ENCODE peak calls at places on chromosome 12, in ten cellular contexts. One of them, this sample, is unnamed.

GRCh38 chr12:111448266-111448830 is 42.6 kb downstream of the SH2B3 start:
- DNase-seq in lower lobe of right lung: no peak
- DNase-seq in adrenal gland: peak; percentile 20
- DNase-seq in brain microvascular endothelial cell: no peak
- DNase-seq in CD4-positive, alpha-beta T cell: no peak
- DNase-seq in neural progenitor cell: no peak
- DNase-seq in RWPE1: no peak
- DNase-seq in keratinocyte: no peak
- DNase-seq in cardiac muscle cell: no peak
- DNase-seq in hepatocyte: no peak
- DNase-seq in this sample: peak; percentile 14

GRCh38 chr12:46562625-46563228 is 190.2 kb upstream of the SLC38A2 start:
- DNase-seq in neural progenitor cell: no peak
- DNase-seq in keratinocyte: no peak
- DNase-seq in CD4-positive, alpha-beta T cell: no peak
- DNase-seq in RWPE1: no peak
- DNase-seq in lower lobe of right lung: no peak
- DNase-seq in hepatocyte: no peak
- DNase-seq in brain microvascular endothelial cell: peak; percentile 83
- DNase-seq in cardiac muscle cell: no peak
- DNase-seq in adrenal gland: peak; percentile 33
- DNase-seq in this sample: no peak

GRCh38 chr12:30847259-30847658 is 79.3 kb upstream of the TSPAN11 start:
- DNase-seq in hepatocyte: peak; percentile 77
- DNase-seq in lower lobe of right lung: no peak
- DNase-seq in RWPE1: no peak
- DNase-seq in neural progenitor cell: peak; percentile 83
- DNase-seq in adrenal gland: no peak
- DNase-seq in keratinocyte: peak; percentile 70
- DNase-seq in CD4-positive, alpha-beta T cell: no peak
- DNase-seq in cardiac muscle cell: peak; percentile 58
- DNase-seq in brain microvascular endothelial cell: peak; percentile 70
- DNase-seq in this sample: no peak

GRCh38 chr12:130706885-130707570 is 9.1 kb downstream of the RIMBP2 start:
- DNase-seq in brain microvascular endothelial cell: no peak
- DNase-seq in adrenal gland: no peak
- DNase-seq in lower lobe of right lung: no peak
- DNase-seq in RWPE1: no peak
- DNase-seq in cardiac muscle cell: no peak
- DNase-seq in hepatocyte: no peak
- DNase-seq in CD4-positive, alpha-beta T cell: no peak
- DNase-seq in neural progenitor cell: no peak
- DNase-seq in keratinocyte: no peak
- DNase-seq in this sample: no peak

GRCh38 chr12:16323010-16323409 is 24.4 kb upstream of the MGST1 start:
- DNase-seq in RWPE1: no peak
- DNase-seq in CD4-positive, alpha-beta T cell: no peak
- DNase-seq in cardiac muscle cell: no peak
- DNase-seq in brain microvascular endothelial cell: peak; percentile 31
- DNase-seq in lower lobe of right lung: no peak
- DNase-seq in keratinocyte: no peak
- DNase-seq in hepatocyte: no peak
- DNase-seq in adrenal gland: no peak
- DNase-seq in neural progenitor cell: no peak
- DNase-seq in this sample: no peak

GRCh38 chr12:1108276-1108675 is 117.3 kb downstream of the ERC1 start:
- DNase-seq in CD4-positive, alpha-beta T cell: no peak
- DNase-seq in cardiac muscle cell: no peak
- DNase-seq in brain microvascular endothelial cell: no peak
- DNase-seq in lower lobe of right lung: no peak
- DNase-seq in keratinocyte: no peak
- DNase-seq in neural progenitor cell: no peak
- DNase-seq in RWPE1: no peak
- DNase-seq in adrenal gland: no peak
- DNase-seq in hepatocyte: no peak
- DNase-seq in this sample: no peak

GRCh38 chr12:72270246-72270645 is 1.9 kb upstream of the TRHDE start:
- DNase-seq in neural progenitor cell: no peak
- DNase-seq in lower lobe of right lung: no peak
- DNase-seq in hepatocyte: no peak
- DNase-seq in brain microvascular endothelial cell: no peak
- DNase-seq in RWPE1: no peak
- DNase-seq in cardiac muscle cell: no peak
- DNase-seq in CD4-positive, alpha-beta T cell: no peak
- DNase-seq in keratinocyte: no peak
- DNase-seq in adrenal gland: no peak
- DNase-seq in this sample: no peak

GRCh38 chr12:42213023-42213422 is 25.0 kb downstream of the YAF2 start:
- DNase-seq in brain microvascular endothelial cell: peak; percentile 6
- DNase-seq in RWPE1: peak; percentile 47
- DNase-seq in neural progenitor cell: no peak
- DNase-seq in keratinocyte: peak; percentile 30
- DNase-seq in lower lobe of right lung: no peak
- DNase-seq in cardiac muscle cell: peak; percentile 63
- DNase-seq in hepatocyte: peak; percentile 38
- DNase-seq in CD4-positive, alpha-beta T cell: no peak
- DNase-seq in adrenal gland: no peak
- DNase-seq in this sample: no peak

DNA sequence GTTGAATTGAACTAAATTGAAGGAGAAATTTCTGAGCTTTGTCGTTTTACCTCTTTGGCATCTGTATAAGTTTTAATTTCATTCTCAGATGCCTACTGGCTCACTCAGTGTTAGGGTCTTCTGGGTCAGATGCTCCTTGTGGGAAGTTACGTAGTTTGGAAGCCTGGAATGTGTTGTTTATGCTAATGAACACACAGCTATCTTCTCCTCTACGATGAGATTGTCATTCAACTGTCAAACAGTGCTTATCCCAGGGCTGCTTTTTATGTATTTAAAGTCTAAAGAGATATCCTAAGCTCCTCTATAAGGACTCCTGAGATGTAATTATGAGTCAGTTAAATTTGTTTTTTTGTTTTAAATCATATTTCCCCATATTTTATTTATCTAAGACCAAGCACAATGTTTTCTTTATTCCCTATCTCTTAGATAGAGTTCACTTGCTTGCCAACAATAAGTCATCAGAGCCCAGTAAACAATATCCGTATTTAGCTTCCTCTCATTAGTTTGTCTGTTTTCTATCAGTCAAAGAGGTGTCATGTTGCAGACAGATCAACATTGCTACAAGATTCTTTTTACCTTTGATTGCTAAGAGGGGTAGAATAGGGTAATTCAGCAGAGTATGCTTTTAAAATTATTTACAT is 368.0 kb upstream of the PDE3A start:
- DNase-seq in lower lobe of right lung: no peak
- DNase-seq in brain microvascular endothelial cell: no peak
- DNase-seq in cardiac muscle cell: no peak
- DNase-seq in keratinocyte: no peak
- DNase-seq in CD4-positive, alpha-beta T cell: no peak
- DNase-seq in RWPE1: no peak
- DNase-seq in neural progenitor cell: no peak
- DNase-seq in adrenal gland: no peak
- DNase-seq in hepatocyte: no peak
- DNase-seq in this sample: no peak
- H3K27ac ChIP-seq in lower lobe of right lung: no peak overlapping the region
- H3K27ac ChIP-seq in brain microvascular endothelial cell: no peak overlapping the region
- H3K27ac ChIP-seq in cardiac muscle cell: no peak overlapping the region
- H3K27ac ChIP-seq in keratinocyte: no peak overlapping the region
- H3K27ac ChIP-seq in CD4-positive, alpha-beta T cell: no peak overlapping the region
- H3K27ac ChIP-seq in RWPE1: no peak overlapping the region
- H3K27ac ChIP-seq in neural progenitor cell: no peak overlapping the region
- H3K27ac ChIP-seq in adrenal gland: no peak overlapping the region
- H3K27ac ChIP-seq in hepatocyte: peak overlapping the region; percentile 76
- H3K27ac ChIP-seq in this sample: no peak overlapping the region

GRCh38 chr12:115470526-115470925 is 786.6 kb upstream of the TBX3 start:
- DNase-seq in RWPE1: no peak
- DNase-seq in CD4-positive, alpha-beta T cell: no peak
- DNase-seq in cardiac muscle cell: no peak
- DNase-seq in keratinocyte: no peak
- DNase-seq in adrenal gland: no peak
- DNase-seq in hepatocyte: peak; percentile 72
- DNase-seq in brain microvascular endothelial cell: no peak
- DNase-seq in lower lobe of right lung: no peak
- DNase-seq in neural progenitor cell: no peak
- DNase-seq in this sample: no peak

GRCh38 chr12:115470977-115471376 is 787.0 kb upstream of the TBX3 start:
- DNase-seq in brain microvascular endothelial cell: no peak
- DNase-seq in RWPE1: no peak
- DNase-seq in adrenal gland: no peak
- DNase-seq in CD4-positive, alpha-beta T cell: no peak
- DNase-seq in hepatocyte: no peak
- DNase-seq in neural progenitor cell: no peak
- DNase-seq in cardiac muscle cell: no peak
- DNase-seq in keratinocyte: no peak
- DNase-seq in lower lobe of right lung: no peak
- DNase-seq in this sample: no peak

GRCh38 chr12:115466076-115466475 is 782.1 kb upstream of the TBX3 start:
- DNase-seq in lower lobe of right lung: no peak
- DNase-seq in CD4-positive, alpha-beta T cell: no peak
- DNase-seq in brain microvascular endothelial cell: no peak
- DNase-seq in hepatocyte: no peak
- DNase-seq in adrenal gland: no peak
- DNase-seq in RWPE1: no peak
- DNase-seq in keratinocyte: no peak
- DNase-seq in cardiac muscle cell: no peak
- DNase-seq in neural progenitor cell: no peak
- DNase-seq in this sample: no peak

GRCh38 chr12:115467531-115467930 is 783.6 kb upstream of the TBX3 start:
- DNase-seq in adrenal gland: no peak
- DNase-seq in CD4-positive, alpha-beta T cell: no peak
- DNase-seq in lower lobe of right lung: no peak
- DNase-seq in brain microvascular endothelial cell: no peak
- DNase-seq in neural progenitor cell: no peak
- DNase-seq in keratinocyte: no peak
- DNase-seq in hepatocyte: no peak
- DNase-seq in cardiac muscle cell: no peak
- DNase-seq in RWPE1: no peak
- DNase-seq in this sample: no peak

DNA sequence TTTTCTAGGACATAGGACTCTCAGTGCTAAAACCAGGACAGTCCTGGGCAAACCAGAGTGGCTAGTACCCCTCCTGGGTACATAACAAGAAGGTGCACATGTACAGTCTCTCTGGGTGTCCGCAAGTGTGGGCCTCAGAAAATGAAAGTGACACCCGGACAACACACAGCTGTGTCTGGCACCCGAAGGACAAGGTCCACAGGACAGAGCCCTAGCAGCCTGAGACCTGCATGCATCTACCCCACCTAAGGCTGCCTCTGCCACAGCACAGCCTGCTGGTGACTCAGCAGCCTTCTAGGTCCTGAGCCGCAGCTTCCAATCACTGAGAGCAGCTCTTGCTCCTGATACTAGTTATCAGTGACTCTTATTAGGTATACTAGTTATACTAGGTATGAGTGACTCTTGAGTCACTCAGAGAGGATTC is 784.1 kb upstream of the TBX3 start:
- DNase-seq in lower lobe of right lung: no peak
- DNase-seq in cardiac muscle cell: no peak
- DNase-seq in CD4-positive, alpha-beta T cell: no peak
- DNase-seq in neural progenitor cell: no peak
- DNase-seq in brain microvascular endothelial cell: peak; percentile 11
- DNase-seq in keratinocyte: no peak
- DNase-seq in hepatocyte: peak; percentile 87
- DNase-seq in adrenal gland: peak; percentile 40
- DNase-seq in RWPE1: no peak
- DNase-seq in this sample: no peak
- TF ChIP-seq CTCF in lower lobe of right lung: no peak
- TF ChIP-seq CTCF in cardiac muscle cell: peak; percentile 29
- TF ChIP-seq CTCF in CD4-positive, alpha-beta T cell: no peak
- TF ChIP-seq CTCF in neural progenitor cell: peak; percentile 19
- TF ChIP-seq CTCF in brain microvascular endothelial cell: peak; percentile 60
- TF ChIP-seq CTCF in keratinocyte: peak; percentile 66
- TF ChIP-seq CTCF in hepatocyte: peak; percentile 46
- TF ChIP-seq CTCF in adrenal gland: peak; percentile 35
- TF ChIP-seq CTCF in RWPE1: no peak
- TF ChIP-seq CTCF in this sample: no peak

GRCh38 chr12:32534698-32535097 is 135.3 kb downstream of the FGD4 start:
- DNase-seq in cardiac muscle cell: no peak
- DNase-seq in brain microvascular endothelial cell: no peak
- DNase-seq in RWPE1: no peak
- DNase-seq in neural progenitor cell: no peak
- DNase-seq in lower lobe of right lung: no peak
- DNase-seq in adrenal gland: no peak
- DNase-seq in CD4-positive, alpha-beta T cell: no peak
- DNase-seq in keratinocyte: no peak
- DNase-seq in hepatocyte: no peak
- DNase-seq in this sample: no peak

GRCh38 chr12:32532415-32532814 is 133.1 kb downstream of the FGD4 start:
- DNase-seq in keratinocyte: no peak
- DNase-seq in lower lobe of right lung: no peak
- DNase-seq in brain microvascular endothelial cell: no peak
- DNase-seq in neural progenitor cell: no peak
- DNase-seq in hepatocyte: no peak
- DNase-seq in RWPE1: no peak
- DNase-seq in CD4-positive, alpha-beta T cell: no peak
- DNase-seq in adrenal gland: no peak
- DNase-seq in cardiac muscle cell: no peak
- DNase-seq in this sample: no peak

GRCh38 chr12:32532951-32533350 is 133.6 kb downstream of the FGD4 start:
- DNase-seq in brain microvascular endothelial cell: no peak
- DNase-seq in hepatocyte: no peak
- DNase-seq in lower lobe of right lung: no peak
- DNase-seq in adrenal gland: no peak
- DNase-seq in neural progenitor cell: peak; percentile 16
- DNase-seq in RWPE1: no peak
- DNase-seq in CD4-positive, alpha-beta T cell: no peak
- DNase-seq in keratinocyte: no peak
- DNase-seq in cardiac muscle cell: no peak
- DNase-seq in this sample: no peak

GRCh38 chr12:32535260-32535999 is 136.1 kb downstream of the FGD4 start:
- DNase-seq in adrenal gland: peak; percentile 81
- DNase-seq in neural progenitor cell: peak; percentile 42
- DNase-seq in hepatocyte: peak; percentile 56
- DNase-seq in brain microvascular endothelial cell: peak; percentile 68
- DNase-seq in CD4-positive, alpha-beta T cell: no peak
- DNase-seq in cardiac muscle cell: peak; percentile 87
- DNase-seq in RWPE1: peak; percentile 38
- DNase-seq in lower lobe of right lung: peak; percentile 83
- DNase-seq in keratinocyte: no peak
- DNase-seq in this sample: peak; percentile 71

DNA sequence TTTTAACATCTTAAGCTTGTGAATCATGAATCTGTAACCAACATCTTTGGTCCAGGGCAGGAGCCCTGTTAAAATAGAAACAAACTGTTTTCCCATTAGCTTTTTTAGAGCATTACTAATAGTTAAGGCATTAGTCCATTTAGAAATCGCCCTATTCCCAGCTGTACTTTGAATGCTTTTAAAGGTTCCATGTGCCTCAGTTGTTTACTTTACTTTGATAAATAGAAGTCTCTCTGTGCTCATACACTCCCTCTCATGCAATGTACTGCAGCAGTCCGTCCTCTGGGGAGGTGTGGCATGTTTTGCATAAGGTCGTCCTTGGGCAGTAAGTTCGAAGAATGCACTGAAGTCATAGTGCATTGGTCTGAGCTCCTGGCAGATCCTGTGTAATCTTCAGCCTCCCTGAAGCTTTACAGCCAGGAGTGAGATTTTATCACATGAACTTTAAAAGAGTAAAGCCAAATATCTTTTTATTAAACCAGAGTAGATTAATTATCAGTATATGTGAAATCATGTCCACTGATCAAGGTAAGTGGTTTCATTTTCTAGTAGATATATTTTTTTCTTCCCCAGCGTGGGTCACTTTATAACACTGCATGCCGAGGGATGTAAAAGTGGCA is 134.7 kb downstream of the FGD4 start:
- DNase-seq in neural progenitor cell: peak; percentile 24
- DNase-seq in keratinocyte: no peak
- DNase-seq in RWPE1: peak; percentile 66
- DNase-seq in adrenal gland: peak; percentile 67
- DNase-seq in lower lobe of right lung: no peak
- DNase-seq in brain microvascular endothelial cell: peak; percentile 96
- DNase-seq in cardiac muscle cell: peak; percentile 67
- DNase-seq in hepatocyte: peak; percentile 84
- DNase-seq in CD4-positive, alpha-beta T cell: no peak
- DNase-seq in this sample: no peak
- H3K27ac ChIP-seq in neural progenitor cell: no peak overlapping the region
- H3K27ac ChIP-seq in keratinocyte: peak overlapping the region; percentile 24
- H3K27ac ChIP-seq in RWPE1: no peak overlapping the region
- H3K27ac ChIP-seq in adrenal gland: peak overlapping the region; percentile 76
- H3K27ac ChIP-seq in lower lobe of right lung: peak overlapping the region; percentile 68
- H3K27ac ChIP-seq in brain microvascular endothelial cell: peak overlapping the region; percentile 96
- H3K27ac ChIP-seq in cardiac muscle cell: no peak overlapping the region
- H3K27ac ChIP-seq in hepatocyte: peak overlapping the region; percentile 72
- H3K27ac ChIP-seq in CD4-positive, alpha-beta T cell: no peak overlapping the region
- H3K27ac ChIP-seq in this sample: peak overlapping the region; percentile 76

DNA sequence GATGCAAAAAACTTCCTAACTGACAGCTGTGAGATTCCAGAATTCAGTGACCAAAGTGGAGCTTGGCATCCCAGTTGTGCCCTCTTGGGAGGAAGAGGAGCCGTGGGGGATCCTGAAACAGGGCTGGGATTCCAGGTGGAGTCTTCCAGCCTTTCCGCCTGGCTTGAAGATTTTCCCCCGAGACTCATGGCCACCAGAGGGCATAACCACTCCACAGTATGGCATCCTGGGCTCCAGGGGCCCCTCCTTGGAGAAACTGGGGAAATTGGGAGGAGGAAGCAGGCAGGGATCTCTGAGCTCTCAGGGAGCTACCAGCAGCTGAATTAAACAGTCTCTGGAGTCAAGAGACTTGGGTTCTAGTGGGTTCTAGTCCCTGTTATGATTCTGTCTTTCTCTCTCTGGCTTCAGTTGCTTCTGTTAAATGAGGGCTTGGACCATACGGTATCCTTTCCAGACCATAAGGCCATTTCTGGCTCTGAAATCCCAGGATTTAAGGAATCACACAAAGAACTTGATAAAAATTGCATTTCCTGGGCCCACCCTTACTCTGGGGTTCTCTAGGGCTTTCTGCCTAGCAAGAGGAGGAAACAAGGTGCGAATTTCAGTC is 2.6 kb upstream of the TAMALIN start:
- DNase-seq in neural progenitor cell: peak; percentile 84
- DNase-seq in keratinocyte: no peak
- DNase-seq in brain microvascular endothelial cell: peak; percentile 39
- DNase-seq in RWPE1: peak; percentile 62
- DNase-seq in hepatocyte: peak; percentile 68
- DNase-seq in lower lobe of right lung: no peak
- DNase-seq in cardiac muscle cell: peak; percentile 68
- DNase-seq in adrenal gland: peak; percentile 78
- DNase-seq in CD4-positive, alpha-beta T cell: no peak
- DNase-seq in this sample: no peak
- TF ChIP-seq CTCF in neural progenitor cell: peak; percentile 75
- TF ChIP-seq CTCF in keratinocyte: peak; percentile 81
- TF ChIP-seq CTCF in brain microvascular endothelial cell: peak; percentile 86
- TF ChIP-seq CTCF in RWPE1: peak; percentile 59
- TF ChIP-seq CTCF in hepatocyte: peak; percentile 67
- TF ChIP-seq CTCF in lower lobe of right lung: peak; percentile 76
- TF ChIP-seq CTCF in cardiac muscle cell: peak; percentile 74
- TF ChIP-seq CTCF in adrenal gland: peak; percentile 65
- TF ChIP-seq CTCF in CD4-positive, alpha-beta T cell: peak; percentile 59
- TF ChIP-seq CTCF in this sample: peak; percentile 94